ENCODE peak calls at places on chromosomes 13 and 19, in four cellular contexts. F is stimulated activated CD8-positive, alpha-beta memory T cell treated with anti-CD3 and anti-CD28 coated beads, Interleukin-4, amount 100 ng/mL, for 24 hours; D is NCI-H446; L is cardiac fibroblast. E is an unnamed sample.

GRCh38 chr19:2561895-2562294 is 86.0 kb downstream of the GADD45B start:
- DNase-seq in D (no peak), L (no peak), F (peak; percentile 78), E (peak; percentile 72)

GRCh38 chr19:36775768-36776167 is 3.2 kb upstream of the ZNF850 start:
- DNase-seq in F (no peak), D (no peak), L (no peak), E (no peak)

GRCh38 chr19:33674575-33675367 is 53.0 kb downstream of the CHST8 start:
- DNase-seq in L (no peak), F (no peak), D (no peak), E (no peak)

GRCh38 chr19:58020985-58021384 is 12.8 kb upstream of the ZSCAN1 start:
- DNase-seq in F (no peak), L (no peak), D (no peak), E (no peak)

GRCh38 chr19:5503598-5503997 is 48.4 kb downstream of the ZNRF4 start:
- DNase-seq in F (no peak), L (no peak), D (no peak), E (no peak)

GRCh38 chr19:32165750-32166149 is 179.7 kb upstream of the ZNF507 start:
- DNase-seq in L (no peak), F (no peak), D (no peak), E (no peak)

GRCh38 chr13:97276862-97277269 is 54.7 kb downstream of the MBNL2 start:
- DNase-seq in D (no peak), F (no peak), L (peak; percentile 31), E (no peak)

GRCh38 chr19:4980087-4980486 is 11.2 kb downstream of the KDM4B start:
- DNase-seq in D (no peak), F (no peak), L (no peak), E (no peak)

GRCh38 chr19:55670280-55671053 is 4.6 kb upstream of the EPN1 start:
- DNase-seq in F (no peak), D (peak; percentile 10), L (no peak), E (no peak)

GRCh38 chr13:91406619-91407018 is 8.2 kb downstream of the GPC5 start:
- DNase-seq in D (peak; percentile 15), F (no peak), L (peak; percentile 57), E (no peak)

GRCh38 chr13:97296740-97297139 is 74.6 kb downstream of the MBNL2 start:
- DNase-seq in L (no peak), D (no peak), F (no peak), E (no peak)

GRCh38 chr19:16895467-16896097 is 6.8 kb downstream of the F2RL3 start:
- DNase-seq in D (no peak), L (peak; percentile 23), F (no peak), E (no peak)

GRCh38 chr13:43377955-43378354 is 354.6 kb downstream of the DNAJC15 start:
- DNase-seq in L (peak; percentile 45), D (peak; percentile 69), F (no peak), E (no peak)

E was measured in stimulated activated naive CD4-positive, alpha-beta T cell.